ENCODE peak calls at places on chromosomes 6 and 20, in nine cellular contexts. W is thoracic aorta, K is AG04450, Y is astrocyte, D is cardiac muscle cell, M is tibial nerve, G is spleen, V is PC-3, B is hepatocyte. A is an unnamed sample. For H3K9me3, the result is how much of the 10 kb centered on the place peaks cover.

GRCh38 chr6:167898673-167899311 is 72.1 kb downstream of the AFDN start:
- DNase-seq in W (no peak), K (peak), Y (peak), D (peak), M (no peak), G (no peak), V (peak), B (peak), A (no peak)

GRCh38 chr6:159422041-159422984 is 253.1 kb downstream of the FNDC1 start:
- DNase-seq in W (peak), K (no peak), Y (peak), D (peak), M (no peak), G (no peak), V (no peak), B (no peak), A (no peak)

GRCh38 chr6:113856571-113857564 is at the start of gene MARCKS:
- DNase-seq in W (no peak), K (peak), Y (peak), D (peak), M (peak), G (peak), V (peak), B (peak), A (peak)

GRCh38 chr6:170441316-170441715 is 111.8 kb downstream of the PSMB1 start:
- DNase-seq in W (no peak), K (no peak), Y (peak), D (no peak), M (no peak), G (no peak), V (no peak), B (no peak), A (no peak)

GRCh38 chr20:57223648-57224489 is 42.6 kb downstream of the BMP7 start:
- DNase-seq in W (no peak), K (no peak), Y (peak), D (peak), M (peak), G (no peak), V (peak), B (no peak), A (no peak)

GRCh38 chr6:47061631-47062300 is 19.6 kb upstream of the ADGRF1 start:
- DNase-seq in W (no peak), K (no peak), Y (peak), D (peak), M (no peak), G (no peak), V (peak), B (no peak), A (no peak)

GRCh38 chr20:38434310-38434741 is 802 bp downstream of the SNHG17 start:
- DNase-seq in W (no peak), K (no peak), Y (no peak), D (peak), M (no peak), G (peak), V (no peak), B (peak), A (no peak)

GRCh38 chr6:47633141-47633540 is 65.2 kb upstream of the ADGRF4 start:
- DNase-seq in W (no peak), K (no peak), Y (no peak), D (peak), M (no peak), G (no peak), V (peak), B (peak), A (no peak)

GRCh38 chr6:39843305-39844020 is 51.3 kb downstream of the DAAM2 start:
- DNase-seq in W (no peak), K (no peak), Y (no peak), D (peak), M (no peak), G (no peak), V (no peak), B (no peak), A (no peak)

GRCh38 chr6:63307581-63308246 is 12.1 kb downstream of the LGSN start:
- DNase-seq in W (no peak), K (peak), Y (peak), D (peak), M (no peak), G (no peak), V (peak), B (peak), A (peak)

GRCh38 chr6:109424946-109425345 is 15.5 kb downstream of the PPIL6 start:
- DNase-seq in W (no peak), K (no peak), Y (peak), D (peak), M (no peak), G (no peak), V (no peak), B (no peak), A (no peak)

GRCh38 chr6:166032366-166033171 is 135.1 kb downstream of the TBXT start:
- DNase-seq in W (no peak), K (peak), Y (peak), D (peak), M (no peak), G (no peak), V (peak), B (peak), A (peak)

GRCh38 chr6:37006793-37007339 is 1.4 kb downstream of the FGD2 start:
- DNase-seq in W (no peak), K (no peak), Y (peak), D (no peak), M (no peak), G (no peak), V (no peak), B (no peak), A (no peak)

GRCh38 chr6:37005061-37005810 is at the start of gene FGD2:
- DNase-seq in W (no peak), K (no peak), Y (no peak), D (no peak), M (no peak), G (peak), V (no peak), B (no peak), A (no peak)

GRCh38 chr6:37007340-37008043 is 2.0 kb downstream of the FGD2 start:
- DNase-seq in W (no peak), K (no peak), Y (no peak), D (no peak), M (peak), G (no peak), V (peak), B (no peak), A (no peak)

GRCh38 chr6:37004044-37004984 is 1.1 kb upstream of the FGD2 start:
- DNase-seq in W (no peak), K (no peak), Y (no peak), D (no peak), M (no peak), G (no peak), V (no peak), B (no peak), A (peak)

GRCh38 chr6:37005827-37006514 is 516 bp downstream of the FGD2 start:
- DNase-seq in W (no peak), K (no peak), Y (no peak), D (no peak), M (no peak), G (peak), V (no peak), B (no peak), A (no peak)
- H3K4me3 ChIP-seq in W (peak), K (no peak), Y (no peak), D (no peak), M (peak), G (peak), V (no peak), B (no peak), A (no peak)

GRCh38 chr6:347232-347631 is 44.3 kb upstream of the IRF4 start:
- DNase-seq in W (no peak), K (no peak), Y (no peak), D (no peak), M (no peak), G (peak), V (no peak), B (no peak), A (no peak)
- H3K9me3 ChIP-seq in W (under half), K (half or more), Y (under half), D (under half), M (under half), G (under half), V (under half), B (under half), A (under half)

DNA sequence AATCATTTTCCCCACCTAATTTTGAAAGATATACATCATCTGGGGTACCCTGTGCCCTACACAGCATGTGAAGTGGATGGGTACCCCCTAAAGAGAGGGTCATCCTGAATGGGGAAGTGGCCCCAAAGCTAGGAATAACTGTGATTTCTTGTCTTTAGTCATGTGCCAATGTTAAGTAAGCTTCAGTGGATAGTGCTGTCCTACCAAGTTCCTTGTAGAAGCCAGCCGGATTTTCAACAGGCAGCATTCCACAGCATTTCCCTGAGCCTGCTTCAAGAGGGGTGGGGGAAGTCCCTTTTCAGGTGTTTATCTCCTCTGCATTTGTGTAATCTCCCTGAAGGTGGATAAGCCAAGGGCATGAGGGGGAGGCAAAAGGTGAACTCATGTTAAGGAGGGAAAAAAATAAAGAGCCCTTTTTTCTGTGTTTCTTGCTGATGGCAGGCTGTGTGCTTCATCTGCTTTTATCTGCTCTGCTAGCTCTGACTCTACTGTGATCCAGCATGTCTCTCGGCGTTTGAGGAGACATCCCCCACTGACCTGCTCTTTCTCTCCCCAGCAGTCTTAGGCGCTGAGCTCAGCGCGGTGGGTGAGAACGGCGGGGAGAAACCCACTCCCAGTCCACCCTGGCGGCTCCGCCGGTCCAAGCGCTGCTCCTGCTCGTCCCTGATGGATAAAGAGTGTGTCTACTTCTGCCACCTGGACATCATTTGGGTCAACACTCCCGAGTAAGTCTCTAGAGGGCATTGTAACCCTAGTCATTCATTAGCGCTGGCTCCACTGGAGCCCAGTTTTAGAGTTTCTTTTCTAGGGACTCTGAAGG is 1.8 kb downstream of the EDN1 start:
- DNase-seq in W (no peak), K (no peak), Y (peak), D (peak), M (no peak), G (peak), V (peak), B (peak), A (no peak)
- TF ChIP-seq CTCF in W (no peak), K (peak), Y (peak), D (peak), M (no peak), G (no peak), V (peak), B (peak), A (peak)

DNA sequence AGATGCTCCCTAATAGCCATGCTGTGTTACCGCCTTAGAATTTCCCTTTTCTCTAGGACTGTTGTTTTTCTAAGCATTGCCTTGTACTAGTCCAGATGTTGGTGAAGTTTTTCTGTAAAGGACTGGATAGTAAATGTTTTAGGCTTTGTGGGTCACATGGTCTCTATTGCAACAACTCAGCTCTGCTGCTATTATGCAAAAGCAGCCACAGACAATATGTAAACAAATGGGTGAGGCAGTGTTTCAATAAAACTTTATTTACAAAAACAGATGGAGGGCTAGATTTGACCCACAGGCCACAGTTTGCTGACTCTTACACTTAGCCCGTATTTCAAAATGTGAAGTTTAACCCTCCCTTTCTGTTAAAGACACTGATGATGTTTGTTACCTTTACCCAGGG is 207.6 kb upstream of the MYLIP start:
- DNase-seq in W (no peak), K (no peak), Y (no peak), D (peak), M (no peak), G (no peak), V (no peak), B (no peak), A (no peak)
- H3K4me3 ChIP-seq in W (no peak), K (no peak), Y (no peak), D (no peak), M (no peak), G (no peak), V (no peak), B (no peak), A (no peak)

GRCh38 chr20:61757-62156 is 25.7 kb upstream of the DEFB125 start:
- DNase-seq in W (no peak), K (no peak), Y (no peak), D (no peak), M (no peak), G (no peak), V (no peak), B (no peak), A (no peak)

GRCh38 chr20:64026-64603 is 23.4 kb upstream of the DEFB125 start:
- DNase-seq in W (no peak), K (no peak), Y (no peak), D (no peak), M (no peak), G (no peak), V (no peak), B (no peak), A (no peak)

GRCh38 chr20:61230-61629 is 26.2 kb upstream of the DEFB125 start:
- DNase-seq in W (no peak), K (no peak), Y (no peak), D (no peak), M (no peak), G (no peak), V (no peak), B (no peak), A (no peak)

GRCh38 chr20:62487-62886 is 25.0 kb upstream of the DEFB125 start:
- DNase-seq in W (no peak), K (no peak), Y (no peak), D (no peak), M (no peak), G (no peak), V (no peak), B (no peak), A (no peak)

GRCh38 chr20:64766-65322 is 22.6 kb upstream of the DEFB125 start:
- DNase-seq in W (no peak), K (no peak), Y (no peak), D (no peak), M (no peak), G (no peak), V (no peak), B (no peak), A (no peak)
- H3K9me3 ChIP-seq in W (under half), K (half or more), Y (under half), D (under half), M (under half), G (under half), V (under half), B (under half), A (under half)

DNA sequence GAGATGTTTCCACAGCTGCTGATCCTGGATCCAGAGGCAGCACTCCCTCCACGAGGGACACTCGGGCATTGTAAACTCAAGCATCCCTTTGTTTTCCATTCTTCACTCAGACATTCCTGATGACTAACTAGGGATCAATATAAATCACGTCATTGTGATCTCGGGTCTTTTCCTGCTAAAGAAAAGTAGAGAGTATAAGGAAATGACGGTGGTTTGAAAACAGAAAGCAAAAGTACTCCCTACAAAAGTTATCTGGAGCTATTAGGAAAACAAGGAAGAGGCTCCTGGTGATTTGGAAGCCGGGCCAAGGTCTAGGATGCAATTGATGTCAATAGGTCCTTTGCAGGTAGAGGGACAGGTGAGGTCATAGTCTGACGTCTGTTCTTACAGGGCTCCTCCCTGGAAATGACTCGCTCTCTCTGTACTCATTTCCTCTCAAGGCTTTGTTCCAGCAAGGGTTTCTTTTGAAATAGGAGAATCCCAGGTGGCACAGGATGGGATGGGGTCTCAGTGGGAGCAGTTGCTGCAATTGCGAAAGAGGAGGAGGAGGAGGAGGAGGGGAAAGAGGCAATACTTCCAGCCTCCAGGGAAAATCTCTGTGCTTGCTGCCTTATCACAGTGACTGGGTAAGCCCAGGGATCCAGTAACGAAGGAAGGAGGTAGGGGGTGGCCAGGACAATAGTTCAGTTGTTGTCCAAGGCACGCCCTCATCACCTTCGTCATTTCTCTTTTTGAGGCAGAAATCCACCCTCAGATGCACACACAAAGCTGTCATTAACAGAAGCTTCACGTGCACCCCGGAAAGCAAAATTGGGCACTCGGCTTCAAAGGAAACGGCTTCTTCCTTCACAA is 222.9 kb downstream of the LY86 start:
- DNase-seq in W (no peak), K (no peak), Y (peak), D (peak), M (peak), G (no peak), V (peak), B (peak), A (no peak)
- TF ChIP-seq CTCF in W (no peak), K (no peak), Y (no peak), D (no peak), M (no peak), G (no peak), V (no peak), B (no peak), A (no peak)

GRCh38 chr6:43247115-43247999 is 4.1 kb downstream of the TTBK1 start:
- DNase-seq in W (no peak), K (no peak), Y (no peak), D (peak), M (peak), G (peak), V (peak), B (peak), A (peak)

GRCh38 chr6:43248107-43248506 is 4.8 kb downstream of the TTBK1 start:
- DNase-seq in W (no peak), K (no peak), Y (no peak), D (no peak), M (no peak), G (peak), V (no peak), B (no peak), A (no peak)

GRCh38 chr6:43246301-43247114 is 3.2 kb downstream of the TTBK1 start:
- DNase-seq in W (no peak), K (no peak), Y (no peak), D (peak), M (peak), G (peak), V (no peak), B (peak), A (peak)

GRCh38 chr6:43242908-43243648 is at the start of gene TTBK1:
- DNase-seq in W (no peak), K (no peak), Y (no peak), D (no peak), M (no peak), G (no peak), V (no peak), B (no peak), A (peak)

DNA sequence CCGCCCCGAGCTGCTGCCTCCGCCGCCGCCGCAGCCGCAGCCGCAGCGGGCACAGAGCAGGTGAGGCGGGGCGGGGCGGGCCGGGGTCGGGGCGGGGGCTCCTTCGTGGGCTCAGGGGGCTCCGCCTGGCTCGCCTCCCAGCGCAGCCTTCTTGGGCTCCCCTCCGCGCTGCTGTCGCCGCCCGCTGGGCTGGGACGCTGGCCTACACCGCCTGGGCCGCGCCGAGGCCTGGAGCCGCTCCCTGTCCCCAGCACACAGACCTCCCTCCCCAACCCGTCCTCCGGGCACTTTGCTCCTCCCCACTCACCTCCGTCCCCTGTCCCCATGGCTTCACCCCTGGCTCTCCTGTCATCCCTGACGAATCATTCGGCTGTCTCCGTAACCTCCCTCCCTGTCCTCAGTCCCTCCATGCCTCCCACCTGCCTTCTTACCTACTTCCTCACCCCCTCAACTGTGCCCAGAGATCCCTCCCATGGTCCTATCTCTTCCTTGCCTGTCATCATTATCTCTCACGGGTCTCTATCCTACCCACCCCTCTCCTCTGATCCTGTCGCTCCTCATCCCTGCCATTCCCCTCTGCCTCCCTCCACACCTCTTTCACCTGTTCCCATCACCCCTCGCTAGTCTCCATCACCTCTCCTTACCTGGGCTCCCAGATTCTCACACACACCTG is 504 bp downstream of the TTBK1 start:
- DNase-seq in W (no peak), K (no peak), Y (no peak), D (no peak), M (no peak), G (no peak), V (no peak), B (no peak), A (no peak)
- H3K4me3 ChIP-seq in W (no peak), K (no peak), Y (no peak), D (no peak), M (no peak), G (peak), V (no peak), B (no peak), A (no peak)

GRCh38 chr6:300494-301198 is 8.4 kb downstream of the DUSP22 start:
- DNase-seq in W (no peak), K (no peak), Y (no peak), D (no peak), M (no peak), G (peak), V (no peak), B (no peak), A (no peak)
- H3K9me3 ChIP-seq in W (under half), K (half or more), Y (under half), D (under half), M (under half), G (under half), V (under half), B (under half), A (under half)